ENCODE peak calls at places on chromosomes 3 and 15, in eight cellular contexts. One of them, this sample, is unnamed.

GRCh38 chr3:10941972-10942371 is 50.6 kb upstream of the SLC6A1 start:
- DNase-seq in activated CD8-positive, alpha-beta memory T cell treated with anti-CD3 and anti-CD28 coated beads for 24 hours: peak
- DNase-seq in posterior cingulate gyrus: no peak
- DNase-seq in GM19239: no peak
- DNase-seq in B cell: no peak
- DNase-seq in A172: no peak
- DNase-seq in suprapubic skin: no peak
- DNase-seq in osteocyte: no peak
- DNase-seq in this sample: no peak

GRCh38 chr15:90681480-90681879 is 35.7 kb upstream of the BLM start:
- DNase-seq in activated CD8-positive, alpha-beta memory T cell treated with anti-CD3 and anti-CD28 coated beads for 24 hours: no peak
- DNase-seq in posterior cingulate gyrus: no peak
- DNase-seq in GM19239: no peak
- DNase-seq in B cell: no peak
- DNase-seq in A172: peak
- DNase-seq in suprapubic skin: no peak
- DNase-seq in osteocyte: no peak
- DNase-seq in this sample: no peak

GRCh38 chr15:60673918-60674558 is 195.1 kb upstream of the ICE2 start:
- DNase-seq in activated CD8-positive, alpha-beta memory T cell treated with anti-CD3 and anti-CD28 coated beads for 24 hours: peak
- DNase-seq in posterior cingulate gyrus: no peak
- DNase-seq in GM19239: no peak
- DNase-seq in B cell: no peak
- DNase-seq in A172: peak
- DNase-seq in suprapubic skin: no peak
- DNase-seq in osteocyte: no peak
- DNase-seq in this sample: no peak

GRCh38 chr15:41917767-41918430 is 24.0 kb upstream of the SPTBN5 start:
- DNase-seq in activated CD8-positive, alpha-beta memory T cell treated with anti-CD3 and anti-CD28 coated beads for 24 hours: no peak
- DNase-seq in posterior cingulate gyrus: no peak
- DNase-seq in GM19239: no peak
- DNase-seq in B cell: no peak
- DNase-seq in A172: peak
- DNase-seq in suprapubic skin: no peak
- DNase-seq in osteocyte: no peak
- DNase-seq in this sample: no peak

GRCh38 chr3:38723569-38724391 is 74.3 kb upstream of the SCN5A start:
- DNase-seq in activated CD8-positive, alpha-beta memory T cell treated with anti-CD3 and anti-CD28 coated beads for 24 hours: no peak
- DNase-seq in posterior cingulate gyrus: no peak
- DNase-seq in GM19239: no peak
- DNase-seq in B cell: no peak
- DNase-seq in A172: peak
- DNase-seq in suprapubic skin: no peak
- DNase-seq in osteocyte: no peak
- DNase-seq in this sample: no peak

GRCh38 chr3:128054363-128054762 is 2.1 kb downstream of the SEC61A1 start:
- DNase-seq in activated CD8-positive, alpha-beta memory T cell treated with anti-CD3 and anti-CD28 coated beads for 24 hours: no peak
- DNase-seq in posterior cingulate gyrus: no peak
- DNase-seq in GM19239: no peak
- DNase-seq in B cell: no peak
- DNase-seq in A172: peak
- DNase-seq in suprapubic skin: no peak
- DNase-seq in osteocyte: peak
- DNase-seq in this sample: no peak

GRCh38 chr3:13583251-13584180 is 34.6 kb downstream of the FBLN2 start:
- DNase-seq in activated CD8-positive, alpha-beta memory T cell treated with anti-CD3 and anti-CD28 coated beads for 24 hours: no peak
- DNase-seq in posterior cingulate gyrus: peak
- DNase-seq in GM19239: no peak
- DNase-seq in B cell: no peak
- DNase-seq in A172: no peak
- DNase-seq in suprapubic skin: no peak
- DNase-seq in osteocyte: no peak
- DNase-seq in this sample: no peak

GRCh38 chr3:93924491-93924890 is 49.2 kb downstream of the PROS1 start:
- DNase-seq in activated CD8-positive, alpha-beta memory T cell treated with anti-CD3 and anti-CD28 coated beads for 24 hours: no peak
- DNase-seq in posterior cingulate gyrus: no peak
- DNase-seq in GM19239: no peak
- DNase-seq in B cell: no peak
- DNase-seq in A172: peak
- DNase-seq in suprapubic skin: no peak
- DNase-seq in osteocyte: no peak
- DNase-seq in this sample: no peak

GRCh38 chr3:48989126-48989795 is 780 bp upstream of the P4HTM start:
- DNase-seq in activated CD8-positive, alpha-beta memory T cell treated with anti-CD3 and anti-CD28 coated beads for 24 hours: no peak
- DNase-seq in posterior cingulate gyrus: peak
- DNase-seq in GM19239: no peak
- DNase-seq in B cell: peak
- DNase-seq in A172: peak
- DNase-seq in suprapubic skin: no peak
- DNase-seq in osteocyte: no peak
- DNase-seq in this sample: no peak

GRCh38 chr3:16071246-16071645 is 103.2 kb upstream of the GALNT15 start:
- DNase-seq in activated CD8-positive, alpha-beta memory T cell treated with anti-CD3 and anti-CD28 coated beads for 24 hours: no peak
- DNase-seq in posterior cingulate gyrus: no peak
- DNase-seq in GM19239: no peak
- DNase-seq in B cell: no peak
- DNase-seq in A172: peak
- DNase-seq in suprapubic skin: no peak
- DNase-seq in osteocyte: no peak
- DNase-seq in this sample: no peak

GRCh38 chr15:32124726-32125125 is 94.4 kb downstream of the CHRNA7 start:
- DNase-seq in activated CD8-positive, alpha-beta memory T cell treated with anti-CD3 and anti-CD28 coated beads for 24 hours: no peak
- DNase-seq in posterior cingulate gyrus: no peak
- DNase-seq in GM19239: no peak
- DNase-seq in B cell: no peak
- DNase-seq in A172: no peak
- DNase-seq in suprapubic skin: no peak
- DNase-seq in osteocyte: no peak
- DNase-seq in this sample: no peak

GRCh38 chr15:74726774-74727164 is 1.4 kb upstream of the CYP1A1 start:
- DNase-seq in activated CD8-positive, alpha-beta memory T cell treated with anti-CD3 and anti-CD28 coated beads for 24 hours: no peak
- DNase-seq in posterior cingulate gyrus: no peak
- DNase-seq in GM19239: no peak
- DNase-seq in B cell: no peak
- DNase-seq in A172: no peak
- DNase-seq in suprapubic skin: peak
- DNase-seq in osteocyte: no peak
- DNase-seq in this sample: no peak

GRCh38 chr3:123930426-123930825 is 30.6 kb downstream of the CCDC14 start:
- DNase-seq in activated CD8-positive, alpha-beta memory T cell treated with anti-CD3 and anti-CD28 coated beads for 24 hours: no peak
- DNase-seq in posterior cingulate gyrus: no peak
- DNase-seq in GM19239: no peak
- DNase-seq in B cell: no peak
- DNase-seq in A172: no peak
- DNase-seq in suprapubic skin: no peak
- DNase-seq in osteocyte: no peak
- DNase-seq in this sample: no peak

GRCh38 chr3:89571707-89572106 is 464.3 kb downstream of the EPHA3 start:
- DNase-seq in activated CD8-positive, alpha-beta memory T cell treated with anti-CD3 and anti-CD28 coated beads for 24 hours: no peak
- DNase-seq in posterior cingulate gyrus: peak
- DNase-seq in GM19239: no peak
- DNase-seq in B cell: no peak
- DNase-seq in A172: no peak
- DNase-seq in suprapubic skin: no peak
- DNase-seq in osteocyte: no peak
- DNase-seq in this sample: no peak

GRCh38 chr3:43978708-43979107 is 263.0 kb upstream of the TOPAZ1 start:
- DNase-seq in activated CD8-positive, alpha-beta memory T cell treated with anti-CD3 and anti-CD28 coated beads for 24 hours: no peak
- DNase-seq in posterior cingulate gyrus: no peak
- DNase-seq in GM19239: no peak
- DNase-seq in B cell: no peak
- DNase-seq in A172: no peak
- DNase-seq in suprapubic skin: no peak
- DNase-seq in osteocyte: no peak
- DNase-seq in this sample: no peak

GRCh38 chr15:57017024-57017423 is 98.6 kb downstream of the TCF12 start:
- DNase-seq in activated CD8-positive, alpha-beta memory T cell treated with anti-CD3 and anti-CD28 coated beads for 24 hours: no peak
- DNase-seq in posterior cingulate gyrus: no peak
- DNase-seq in GM19239: no peak
- DNase-seq in B cell: no peak
- DNase-seq in A172: no peak
- DNase-seq in suprapubic skin: no peak
- DNase-seq in osteocyte: no peak
- DNase-seq in this sample: no peak

GRCh38 chr15:69150336-69150735 is 10.1 kb upstream of the GLCE start:
- DNase-seq in activated CD8-positive, alpha-beta memory T cell treated with anti-CD3 and anti-CD28 coated beads for 24 hours: no peak
- DNase-seq in posterior cingulate gyrus: no peak
- DNase-seq in GM19239: no peak
- DNase-seq in B cell: no peak
- DNase-seq in A172: no peak
- DNase-seq in suprapubic skin: no peak
- DNase-seq in osteocyte: no peak
- DNase-seq in this sample: no peak

GRCh38 chr3:43770426-43771103 is 79.8 kb downstream of the ABHD5 start:
- DNase-seq in activated CD8-positive, alpha-beta memory T cell treated with anti-CD3 and anti-CD28 coated beads for 24 hours: no peak
- DNase-seq in posterior cingulate gyrus: no peak
- DNase-seq in GM19239: no peak
- DNase-seq in B cell: no peak
- DNase-seq in A172: peak
- DNase-seq in suprapubic skin: peak
- DNase-seq in osteocyte: no peak
- DNase-seq in this sample: no peak

GRCh38 chr3:108338901-108339545 is 42.7 kb downstream of the HHLA2 start:
- DNase-seq in activated CD8-positive, alpha-beta memory T cell treated with anti-CD3 and anti-CD28 coated beads for 24 hours: no peak
- DNase-seq in posterior cingulate gyrus: no peak
- DNase-seq in GM19239: no peak
- DNase-seq in B cell: no peak
- DNase-seq in A172: no peak
- DNase-seq in suprapubic skin: no peak
- DNase-seq in osteocyte: no peak
- DNase-seq in this sample: no peak

GRCh38 chr15:42184736-42185135 is 23.4 kb downstream of the VPS39 start:
- DNase-seq in activated CD8-positive, alpha-beta memory T cell treated with anti-CD3 and anti-CD28 coated beads for 24 hours: no peak
- DNase-seq in posterior cingulate gyrus: no peak
- DNase-seq in GM19239: no peak
- DNase-seq in B cell: no peak
- DNase-seq in A172: no peak
- DNase-seq in suprapubic skin: no peak
- DNase-seq in osteocyte: no peak
- DNase-seq in this sample: no peak

GRCh38 chr15:37016287-37016686 is 84.1 kb downstream of the MEIS2 start:
- DNase-seq in activated CD8-positive, alpha-beta memory T cell treated with anti-CD3 and anti-CD28 coated beads for 24 hours: no peak
- DNase-seq in posterior cingulate gyrus: no peak
- DNase-seq in GM19239: no peak
- DNase-seq in B cell: no peak
- DNase-seq in A172: no peak
- DNase-seq in suprapubic skin: no peak
- DNase-seq in osteocyte: no peak
- DNase-seq in this sample: no peak

GRCh38 chr3:197362086-197362485 is 63.7 kb upstream of the DLG1 start:
- DNase-seq in activated CD8-positive, alpha-beta memory T cell treated with anti-CD3 and anti-CD28 coated beads for 24 hours: no peak
- DNase-seq in posterior cingulate gyrus: no peak
- DNase-seq in GM19239: no peak
- DNase-seq in B cell: no peak
- DNase-seq in A172: no peak
- DNase-seq in suprapubic skin: no peak
- DNase-seq in osteocyte: no peak
- DNase-seq in this sample: no peak

GRCh38 chr3:10495003-10495402 is 10.4 kb downstream of the ATP2B2 start:
- DNase-seq in activated CD8-positive, alpha-beta memory T cell treated with anti-CD3 and anti-CD28 coated beads for 24 hours: no peak
- DNase-seq in posterior cingulate gyrus: peak
- DNase-seq in GM19239: no peak
- DNase-seq in B cell: no peak
- DNase-seq in A172: peak
- DNase-seq in suprapubic skin: no peak
- DNase-seq in osteocyte: no peak
- DNase-seq in this sample: no peak

GRCh38 chr15:94230436-94230885 is 900 bp upstream of the MCTP2 start:
- DNase-seq in activated CD8-positive, alpha-beta memory T cell treated with anti-CD3 and anti-CD28 coated beads for 24 hours: no peak
- DNase-seq in posterior cingulate gyrus: no peak
- DNase-seq in GM19239: no peak
- DNase-seq in B cell: no peak
- DNase-seq in A172: no peak
- DNase-seq in suprapubic skin: no peak
- DNase-seq in osteocyte: no peak
- DNase-seq in this sample: no peak

GRCh38 chr3:176167272-176167671 is 1030.0 kb downstream of the TBL1XR1 start:
- DNase-seq in activated CD8-positive, alpha-beta memory T cell treated with anti-CD3 and anti-CD28 coated beads for 24 hours: no peak
- DNase-seq in posterior cingulate gyrus: no peak
- DNase-seq in GM19239: no peak
- DNase-seq in B cell: no peak
- DNase-seq in A172: no peak
- DNase-seq in suprapubic skin: no peak
- DNase-seq in osteocyte: no peak
- DNase-seq in this sample: no peak

GRCh38 chr3:42539871-42540714 is 37.6 kb downstream of the VIPR1 start:
- DNase-seq in activated CD8-positive, alpha-beta memory T cell treated with anti-CD3 and anti-CD28 coated beads for 24 hours: peak
- DNase-seq in posterior cingulate gyrus: peak
- DNase-seq in GM19239: peak
- DNase-seq in B cell: peak
- DNase-seq in A172: peak
- DNase-seq in suprapubic skin: no peak
- DNase-seq in osteocyte: no peak
- DNase-seq in this sample: no peak

GRCh38 chr3:189389346-189389745 is 217.6 kb downstream of the TPRG1 start:
- DNase-seq in activated CD8-positive, alpha-beta memory T cell treated with anti-CD3 and anti-CD28 coated beads for 24 hours: no peak
- DNase-seq in posterior cingulate gyrus: no peak
- DNase-seq in GM19239: no peak
- DNase-seq in B cell: no peak
- DNase-seq in A172: no peak
- DNase-seq in suprapubic skin: no peak
- DNase-seq in osteocyte: no peak
- DNase-seq in this sample: no peak

GRCh38 chr15:100118546-100118945 is 223.2 kb downstream of the ADAMTS17 start:
- DNase-seq in activated CD8-positive, alpha-beta memory T cell treated with anti-CD3 and anti-CD28 coated beads for 24 hours: no peak
- DNase-seq in posterior cingulate gyrus: no peak
- DNase-seq in GM19239: no peak
- DNase-seq in B cell: no peak
- DNase-seq in A172: no peak
- DNase-seq in suprapubic skin: no peak
- DNase-seq in osteocyte: no peak
- DNase-seq in this sample: no peak

GRCh38 chr3:31709005-31709404 is 176.3 kb downstream of the STT3B start:
- DNase-seq in activated CD8-positive, alpha-beta memory T cell treated with anti-CD3 and anti-CD28 coated beads for 24 hours: no peak
- DNase-seq in posterior cingulate gyrus: peak
- DNase-seq in GM19239: no peak
- DNase-seq in B cell: no peak
- DNase-seq in A172: no peak
- DNase-seq in suprapubic skin: no peak
- DNase-seq in osteocyte: no peak
- DNase-seq in this sample: no peak

GRCh38 chr15:99177679-99178078 is 71.7 kb downstream of the TTC23 start:
- DNase-seq in activated CD8-positive, alpha-beta memory T cell treated with anti-CD3 and anti-CD28 coated beads for 24 hours: no peak
- DNase-seq in posterior cingulate gyrus: no peak
- DNase-seq in GM19239: no peak
- DNase-seq in B cell: no peak
- DNase-seq in A172: no peak
- DNase-seq in suprapubic skin: no peak
- DNase-seq in osteocyte: no peak
- DNase-seq in this sample: no peak

GRCh38 chr3:150765949-150766720 is 3.2 kb upstream of the SIAH2 start:
- DNase-seq in activated CD8-positive, alpha-beta memory T cell treated with anti-CD3 and anti-CD28 coated beads for 24 hours: no peak
- DNase-seq in posterior cingulate gyrus: no peak
- DNase-seq in GM19239: no peak
- DNase-seq in B cell: peak
- DNase-seq in A172: peak
- DNase-seq in suprapubic skin: no peak
- DNase-seq in osteocyte: no peak
- DNase-seq in this sample: no peak

GRCh38 chr15:89912145-89912673 is 543 bp downstream of the ARPIN start:
- DNase-seq in activated CD8-positive, alpha-beta memory T cell treated with anti-CD3 and anti-CD28 coated beads for 24 hours: no peak
- DNase-seq in posterior cingulate gyrus: peak
- DNase-seq in GM19239: no peak
- DNase-seq in B cell: no peak
- DNase-seq in A172: no peak
- DNase-seq in suprapubic skin: peak
- DNase-seq in osteocyte: no peak
- DNase-seq in this sample: no peak

GRCh38 chr3:62186967-62187366 is 186.4 kb downstream of the FEZF2 start:
- DNase-seq in activated CD8-positive, alpha-beta memory T cell treated with anti-CD3 and anti-CD28 coated beads for 24 hours: no peak
- DNase-seq in posterior cingulate gyrus: no peak
- DNase-seq in GM19239: no peak
- DNase-seq in B cell: no peak
- DNase-seq in A172: no peak
- DNase-seq in suprapubic skin: no peak
- DNase-seq in osteocyte: no peak
- DNase-seq in this sample: no peak

GRCh38 chr3:186978712-186979111 is 48.4 kb downstream of the ST6GAL1 start:
- DNase-seq in activated CD8-positive, alpha-beta memory T cell treated with anti-CD3 and anti-CD28 coated beads for 24 hours: no peak
- DNase-seq in posterior cingulate gyrus: no peak
- DNase-seq in GM19239: no peak
- DNase-seq in B cell: no peak
- DNase-seq in A172: no peak
- DNase-seq in suprapubic skin: no peak
- DNase-seq in osteocyte: no peak
- DNase-seq in this sample: no peak

This sample was measured in type B pancreatic cell.